ENCODE peak calls at places on chromosomes 3 and 15, in ten cellular contexts. S, W, M, C, U, Z, X, I, D and B are unnamed samples.

GRCh38 chr3:195270350-195271115 is 426 bp downstream of the XXYLT1 start:
- DNase-seq in W (peak), U (no peak), Z (peak), X (peak), I (no peak), M (peak), S (no peak), C (peak), D (peak), B (no peak)

GRCh38 chr3:124202754-124203153 is 210.8 kb upstream of the ROPN1 start:
- DNase-seq in Z (no peak), M (no peak), I (peak), D (peak), C (no peak), U (no peak), W (no peak), S (no peak), X (peak), B (no peak)

GRCh38 chr3:151169700-151170224 is 33.3 kb downstream of the GPR171 start:
- DNase-seq in S (no peak), C (no peak), M (no peak), X (peak), W (peak), Z (no peak), D (no peak), I (peak), U (no peak), B (no peak)

GRCh38 chr3:119401502-119402440 is 61.6 kb downstream of the TMEM39A start:
- DNase-seq in U (no peak), Z (peak), W (no peak), D (no peak), I (no peak), C (no peak), X (no peak), M (no peak), S (no peak), B (no peak)

GRCh38 chr3:120432105-120432860 is 18.5 kb downstream of the FSTL1 start:
- DNase-seq in C (no peak), S (no peak), M (peak), Z (no peak), X (peak), D (peak), W (no peak), U (peak), I (no peak), B (no peak)

GRCh38 chr3:189677667-189678066 is 46.5 kb downstream of the TP63 start:
- DNase-seq in Z (no peak), W (no peak), M (no peak), X (peak), D (no peak), S (no peak), I (no peak), U (no peak), C (no peak), B (no peak)

GRCh38 chr3:100042577-100042981 is 71.7 kb downstream of the FILIP1L start:
- DNase-seq in Z (no peak), U (no peak), W (no peak), C (no peak), M (peak), X (peak), I (no peak), D (no peak), S (peak), B (no peak)

GRCh38 chr3:194707176-194707575 is 21.5 kb downstream of the FAM43A start:
- DNase-seq in Z (no peak), M (peak), I (no peak), X (no peak), C (no peak), S (no peak), W (no peak), D (no peak), U (no peak), B (no peak)

GRCh38 chr3:108099203-108099602 is 8.4 kb upstream of the CD47 start:
- DNase-seq in W (peak), S (no peak), D (no peak), Z (no peak), X (no peak), C (no peak), I (no peak), M (peak), U (no peak), B (no peak)

GRCh38 chr15:63348392-63348791 is 33.3 kb downstream of the CA12 start:
- DNase-seq in M (peak), X (peak), D (peak), C (peak), W (no peak), U (no peak), S (no peak), I (peak), Z (no peak), B (no peak)

GRCh38 chr3:4474683-4475490 is 7.8 kb upstream of the SUMF1 start:
- DNase-seq in M (peak), S (no peak), I (peak), C (no peak), D (no peak), Z (no peak), W (peak), U (no peak), X (peak), B (no peak)

GRCh38 chr3:16200411-16200810 is 25.9 kb downstream of the GALNT15 start:
- DNase-seq in D (no peak), S (no peak), M (peak), X (peak), I (no peak), C (no peak), W (no peak), Z (no peak), U (no peak), B (no peak)

GRCh38 chr15:61146643-61147230 is 82.4 kb downstream of the RORA start:
- DNase-seq in S (no peak), I (no peak), Z (no peak), W (no peak), M (no peak), U (no peak), X (no peak), C (no peak), D (no peak), B (no peak)

GRCh38 chr15:70766597-70766996 is 3.2 kb upstream of the UACA start:
- DNase-seq in C (no peak), M (no peak), D (no peak), S (no peak), Z (no peak), I (no peak), X (no peak), U (no peak), W (no peak), B (no peak)

GRCh38 chr3:38669668-38670067 is 20.2 kb upstream of the SCN5A start:
- DNase-seq in M (no peak), I (no peak), C (no peak), D (no peak), X (no peak), Z (no peak), W (no peak), S (no peak), U (no peak), B (no peak)

GRCh38 chr3:143307613-143308183 is 188.1 kb downstream of the CHST2 start:
- DNase-seq in X (peak), U (no peak), D (peak), I (no peak), S (no peak), Z (no peak), W (no peak), C (peak), M (peak), B (no peak)

GRCh38 chr15:98896802-98897732 is 110.5 kb downstream of the PGPEP1L start:
- DNase-seq in S (peak), D (peak), W (peak), C (peak), U (peak), X (peak), M (peak), Z (no peak), I (no peak), B (peak)

GRCh38 chr3:76997733-76998132 is 42.2 kb upstream of the ROBO2 start:
- DNase-seq in C (peak), U (peak), S (no peak), W (no peak), X (peak), M (no peak), I (no peak), D (no peak), Z (no peak), B (no peak)

GRCh38 chr3:173529062-173529711 is 131.6 kb downstream of the NLGN1 start:
- DNase-seq in U (no peak), C (peak), M (peak), D (peak), X (peak), I (no peak), Z (no peak), W (peak), S (peak), B (no peak)

GRCh38 chr15:67801926-67802914 is 23.1 kb upstream of the SKOR1 start:
- DNase-seq in S (no peak), U (no peak), M (no peak), I (no peak), C (no peak), D (no peak), W (no peak), Z (no peak), X (no peak), B (no peak)

GRCh38 chr15:73763893-73764292 is 10.7 kb upstream of the INSYN1 start:
- DNase-seq in Z (no peak), M (no peak), U (no peak), X (no peak), S (no peak), I (no peak), C (no peak), W (no peak), D (no peak), B (no peak)

DNA sequence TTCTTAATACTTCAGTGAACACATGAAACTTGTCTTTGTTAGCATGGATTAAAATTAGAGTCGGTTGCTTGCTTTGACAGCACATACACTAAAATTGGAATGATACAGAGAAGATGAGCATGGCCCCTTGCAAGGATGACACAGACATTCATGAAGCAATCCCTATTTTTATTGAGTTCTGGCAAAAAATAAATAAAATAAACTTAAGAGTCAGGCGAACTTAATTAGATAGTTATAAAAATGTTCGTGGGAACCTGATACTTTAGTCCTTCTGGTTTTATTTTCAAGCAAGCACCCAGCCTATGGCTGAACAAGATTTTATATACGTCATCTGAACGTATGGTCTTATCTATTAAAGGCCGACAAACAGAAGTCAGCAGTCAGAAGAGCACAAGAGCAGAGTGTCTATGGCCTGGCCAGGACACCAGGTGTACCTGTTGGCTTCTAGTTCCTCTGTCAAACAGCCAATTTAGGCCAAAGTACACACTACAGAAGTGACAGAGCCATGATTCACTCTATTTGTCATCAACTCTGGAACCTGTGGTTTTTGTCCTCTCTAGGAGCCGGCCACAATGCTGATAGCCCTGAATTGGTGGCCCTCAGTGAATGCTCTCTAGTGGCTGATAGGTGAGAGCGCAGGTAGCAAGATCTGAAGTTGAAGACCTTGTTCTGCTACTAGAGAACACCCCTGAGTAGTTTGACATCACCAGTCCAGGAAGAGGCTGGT is 64.3 kb downstream of the LEO1 start:
- DNase-seq in Z (no peak), M (peak), W (no peak), I (peak), X (no peak), C (peak), S (peak), D (peak), U (no peak), B (no peak)
- TF ChIP-seq CTCF in Z (no peak), M (no peak), W (no peak), I (no peak), X (no peak), C (no peak), S (peak), D (peak), U (no peak), B (no peak)

GRCh38 chr3:129040579-129041300 is 19.8 kb upstream of the GP9 start:
- DNase-seq in S (no peak), C (no peak), D (no peak), I (no peak), U (no peak), Z (no peak), M (no peak), X (no peak), W (no peak), B (no peak)
- TF ChIP-seq CTCF in S (no peak), C (no peak), D (no peak), I (no peak), U (no peak), Z (no peak), M (no peak), X (no peak), W (no peak), B (no peak)

GRCh38 chr3:14926592-14926991 is 20.8 kb upstream of the NR2C2 start:
- DNase-seq in I (no peak), M (no peak), X (no peak), C (no peak), Z (no peak), W (no peak), U (no peak), D (no peak), S (no peak), B (no peak)

GRCh38 chr3:14925729-14926591 is 21.4 kb upstream of the NR2C2 start:
- DNase-seq in S (peak), X (peak), M (peak), Z (peak), D (peak), I (no peak), W (peak), U (peak), C (peak), B (peak)

GRCh38 chr3:14923476-14923875 is 23.9 kb upstream of the NR2C2 start:
- DNase-seq in I (no peak), X (no peak), U (no peak), W (no peak), Z (no peak), C (no peak), S (no peak), D (no peak), M (no peak), B (no peak)

GRCh38 chr3:14929310-14930070 is 17.9 kb upstream of the NR2C2 start:
- DNase-seq in I (no peak), D (no peak), Z (no peak), U (no peak), X (no peak), S (no peak), W (no peak), M (no peak), C (no peak), B (no peak)

GRCh38 chr3:14927308-14927707 is 20.1 kb upstream of the NR2C2 start:
- DNase-seq in I (no peak), W (no peak), X (no peak), S (no peak), Z (no peak), C (no peak), M (no peak), D (no peak), U (no peak), B (no peak)
- TF ChIP-seq CTCF in I (no peak), W (no peak), X (no peak), S (no peak), Z (no peak), C (no peak), M (no peak), D (no peak), U (no peak), B (no peak)

GRCh38 chr3:58351920-58352319 is 19.2 kb downstream of the PXK start:
- DNase-seq in M (no peak), X (no peak), I (no peak), D (no peak), S (no peak), Z (no peak), W (peak), C (no peak), U (no peak), B (no peak)
- TF ChIP-seq CTCF in M (no peak), X (no peak), I (no peak), D (no peak), S (no peak), Z (no peak), W (peak), C (no peak), U (no peak), B (no peak)

GRCh38 chr15:40053234-40054055 is 14.5 kb upstream of the SRP14 start:
- DNase-seq in D (no peak), C (no peak), Z (no peak), X (no peak), I (no peak), S (no peak), U (no peak), W (peak), M (no peak), B (no peak)
- TF ChIP-seq CTCF in D (peak), C (no peak), Z (no peak), X (no peak), I (no peak), S (peak), U (no peak), W (no peak), M (no peak), B (no peak)